ENCODE peak calls at places on chromosomes 5 and 9, in nine cellular contexts. C is NCI-H1436; N is activated T-cell treated with anti-CD3 and anti-CD28 coated beads for 48 hours; D is GM23338; R is CD4-positive, CD25-positive, alpha-beta regulatory T cell; Y is neuronal stem cell; K is midbrain; E is HFFc6; Q is stimulated activated naive CD4-positive, alpha-beta T cell. X is an unnamed sample.

GRCh38 chr9:138050472-138051330 is 173.1 kb downstream of the CACNA1B start:
- DNase-seq in C (no peak), N (no peak), Y (no peak), D (no peak), R (no peak), Q (no peak), K (no peak), E (no peak), X (no peak)

GRCh38 chr9:133955821-133956411 is 36.2 kb downstream of the VAV2 start:
- DNase-seq in K (no peak), Y (peak; percentile 47), N (peak; percentile 12), Q (no peak), D (peak; percentile 75), E (no peak), R (peak; percentile 32), C (no peak), X (no peak)

GRCh38 chr5:57816108-57816507 is 333.5 kb upstream of the ACTBL2 start:
- DNase-seq in N (no peak), K (no peak), R (no peak), Q (no peak), Y (no peak), E (peak; percentile 96), C (no peak), D (peak; percentile 23), X (no peak)

GRCh38 chr9:134585746-134586706 is 55.6 kb upstream of the COL5A1 start:
- DNase-seq in E (peak; percentile 85), D (no peak), R (no peak), Y (no peak), C (no peak), N (no peak), Q (no peak), K (no peak), X (no peak)

GRCh38 chr9:85715587-85715986 is 26.2 kb downstream of the AGTPBP1 start:
- DNase-seq in N (no peak), D (no peak), Q (no peak), Y (no peak), R (no peak), K (no peak), C (no peak), E (no peak), X (no peak)

GRCh38 chr5:159878988-159879471 is 37.3 kb upstream of the ADRA1B start:
- DNase-seq in D (peak; percentile 80), Y (peak; percentile 67), K (peak; percentile 40), Q (no peak), E (peak; percentile 85), C (peak; percentile 18), N (no peak), R (no peak), X (peak; percentile 72)

GRCh38 chr9:81035171-81035570 is 654.2 kb downstream of the TLE1 start:
- DNase-seq in D (no peak), Q (no peak), K (no peak), E (peak; percentile 52), C (no peak), N (no peak), Y (no peak), R (no peak), X (no peak)

GRCh38 chr5:144698454-144698853 is 527.8 kb downstream of the KCTD16 start:
- DNase-seq in E (peak; percentile 37), K (no peak), N (no peak), R (no peak), C (no peak), Q (no peak), Y (no peak), D (peak; percentile 27), X (no peak)

GRCh38 chr5:133114933-133115310 is 63.1 kb downstream of the HSPA4 start:
- DNase-seq in K (no peak), Y (no peak), R (no peak), E (no peak), Q (no peak), D (no peak), N (no peak), C (no peak), X (no peak)

GRCh38 chr5:72608297-72608696 is 101.1 kb upstream of the ZNF366 start:
- DNase-seq in R (no peak), Q (no peak), D (no peak), C (no peak), E (no peak), K (peak; percentile 71), Y (no peak), N (no peak), X (peak; percentile 19)